ENCODE peak calls at places on chromosomes 16 and 17, in six cellular contexts. Z is AG09309, V is HL-60, K is lower lobe of right lung, A is neural crest cell, N is left ventricle myocardium inferior. S is an unnamed sample.

GRCh38 chr16:71552698-71553503 is 24.0 kb downstream of the TAT start:
- DNase-seq in Z (no peak), V (no peak), K (no peak), A (no peak), N (no peak), S (no peak)

GRCh38 chr17:16516594-16517018 is 24.6 kb upstream of the LRRC75A start:
- DNase-seq in Z (no peak), V (no peak), K (no peak), A (peak; percentile 17), N (no peak), S (no peak)

GRCh38 chr17:75313941-75314550 is 24.8 kb upstream of the SLC25A19 start:
- DNase-seq in Z (no peak), V (peak; percentile 87), K (peak; percentile 63), A (no peak), N (no peak), S (no peak)

GRCh38 chr17:82230627-82231311 is 1.9 kb downstream of the SLC16A3 start:
- DNase-seq in Z (peak; percentile 56), V (peak; percentile 77), K (peak; percentile 93), A (peak; percentile 57), N (peak; percentile 92), S (peak; percentile 86)

GRCh38 chr17:68835061-68835460 is 120.1 kb downstream of the ABCA8 start:
- DNase-seq in Z (no peak), V (no peak), K (no peak), A (no peak), N (no peak), S (no peak)

GRCh38 chr17:75271233-75271954 is 363 bp upstream of the MIF4GD start:
- DNase-seq in Z (no peak), V (peak; percentile 73), K (peak; percentile 91), A (peak; percentile 79), N (peak; percentile 85), S (peak; percentile 75)

GRCh38 chr17:39125143-39125875 is 26.1 kb downstream of the PLXDC1 start:
- DNase-seq in Z (no peak), V (no peak), K (no peak), A (no peak), N (no peak), S (no peak)

GRCh38 chr17:41404024-41404651 is 6.7 kb upstream of the KRT31 start:
- DNase-seq in Z (peak; percentile 91), V (peak; percentile 50), K (no peak), A (no peak), N (no peak), S (no peak)

GRCh38 chr16:66045626-66046025 is 320.9 kb upstream of the CDH5 start:
- DNase-seq in Z (no peak), V (no peak), K (no peak), A (no peak), N (no peak), S (no peak)

GRCh38 chr17:44829558-44830358 is at the start of gene GJC1:
- DNase-seq in Z (no peak), V (no peak), K (no peak), A (peak; percentile 51), N (peak; percentile 64), S (peak; percentile 59)

GRCh38 chr17:6591599-6592158 is 35.3 kb upstream of the PITPNM3 start:
- DNase-seq in Z (peak; percentile 44), V (no peak), K (no peak), A (no peak), N (no peak), S (no peak)

GRCh38 chr16:17345043-17345442 is 125.7 kb downstream of the XYLT1 start:
- DNase-seq in Z (no peak), V (no peak), K (no peak), A (no peak), N (peak; percentile 46), S (no peak)

GRCh38 chr17:19338031-19338990 is 24.2 kb downstream of the B9D1 start:
- DNase-seq in Z (no peak), V (no peak), K (peak; percentile 81), A (peak; percentile 52), N (peak; percentile 63), S (peak; percentile 77)

GRCh38 chr16:79698341-79698753 is 97.8 kb upstream of the MAF start:
- DNase-seq in Z (peak; percentile 70), V (no peak), K (no peak), A (no peak), N (peak; percentile 54), S (no peak)

GRCh38 chr16:80974649-80975376 is 31.9 kb downstream of the CMC2 start:
- DNase-seq in Z (no peak), V (no peak), K (no peak), A (no peak), N (no peak), S (no peak)
- TF ChIP-seq CTCF in Z (no peak), V (peak; percentile 25), K (peak; percentile 10), A (peak; percentile 57), N (no peak), S (peak; percentile 86)

DNA sequence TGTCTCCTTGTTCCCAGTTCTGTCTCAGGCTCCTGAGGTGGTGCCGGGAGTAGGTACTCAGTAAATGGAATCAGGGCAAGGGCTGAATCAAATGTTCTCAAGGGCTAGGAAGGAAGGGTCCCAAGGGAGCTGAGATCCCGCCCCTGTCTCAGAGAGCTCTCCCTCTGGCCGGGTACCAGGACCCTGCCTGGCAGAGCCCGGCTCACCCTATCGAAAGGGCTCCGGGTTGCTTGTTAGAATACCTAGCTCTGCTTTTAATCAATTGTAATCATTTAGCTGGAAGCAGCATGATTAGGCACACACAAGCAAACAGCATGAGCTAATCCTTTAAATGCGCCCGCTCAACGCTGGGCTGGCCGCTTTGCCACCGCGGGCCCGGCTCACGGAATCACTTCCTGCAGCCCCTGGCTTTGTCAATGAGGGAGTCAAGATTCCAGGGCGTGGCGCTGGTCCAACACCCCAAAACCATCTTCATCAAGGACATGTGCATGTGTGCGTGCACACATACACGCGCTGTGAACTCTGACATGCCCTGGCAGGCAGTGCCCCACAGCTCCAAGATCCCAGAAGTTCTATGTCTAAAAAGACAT is 140.9 kb downstream of the C16orf78 start:
- DNase-seq in Z (no peak), V (no peak), K (peak; percentile 25), A (no peak), N (no peak), S (no peak)
- TF ChIP-seq CTCF in Z (no peak), V (no peak), K (no peak), A (no peak), N (no peak), S (no peak)

GRCh38 chr17:48048321-48049140 is at the start of gene NFE2L1:
- DNase-seq in Z (peak; percentile 75), V (peak; percentile 88), K (peak; percentile 93), A (peak; percentile 67), N (peak; percentile 94), S (peak; percentile 82)
- TF ChIP-seq CTCF in Z (no peak), V (no peak), K (no peak), A (peak; percentile 20), N (no peak), S (no peak)

GRCh38 chr16:15509593-15510520 is 75.5 kb downstream of the BMERB1 start:
- DNase-seq in Z (no peak), V (no peak), K (no peak), A (no peak), N (no peak), S (no peak)
- TF ChIP-seq CTCF in Z (peak; percentile 16), V (no peak), K (no peak), A (no peak), N (no peak), S (no peak)

DNA sequence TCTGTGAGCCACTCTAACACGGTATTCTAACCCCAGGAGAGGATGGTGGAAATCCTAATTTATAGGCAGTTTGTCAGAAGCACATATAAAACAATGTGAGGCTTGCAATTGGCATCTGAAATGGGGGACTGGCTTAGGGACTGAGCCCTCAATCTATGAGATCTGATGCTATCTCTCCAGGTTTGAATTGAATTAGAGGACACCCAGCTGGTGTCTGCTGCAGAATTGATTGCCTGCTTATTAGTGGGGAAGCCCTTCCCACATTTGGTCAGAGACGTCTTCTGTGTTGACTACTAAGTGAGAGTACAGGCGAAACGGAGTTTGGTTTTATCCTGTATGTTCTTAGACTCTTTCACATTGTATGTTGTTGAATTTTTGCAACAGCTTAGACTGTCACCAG is 13.6 kb upstream of the TMIGD1 start:
- DNase-seq in Z (no peak), V (no peak), K (no peak), A (no peak), N (no peak), S (no peak)
- TF ChIP-seq CTCF in Z (no peak), V (no peak), K (no peak), A (no peak), N (no peak), S (no peak)

DNA sequence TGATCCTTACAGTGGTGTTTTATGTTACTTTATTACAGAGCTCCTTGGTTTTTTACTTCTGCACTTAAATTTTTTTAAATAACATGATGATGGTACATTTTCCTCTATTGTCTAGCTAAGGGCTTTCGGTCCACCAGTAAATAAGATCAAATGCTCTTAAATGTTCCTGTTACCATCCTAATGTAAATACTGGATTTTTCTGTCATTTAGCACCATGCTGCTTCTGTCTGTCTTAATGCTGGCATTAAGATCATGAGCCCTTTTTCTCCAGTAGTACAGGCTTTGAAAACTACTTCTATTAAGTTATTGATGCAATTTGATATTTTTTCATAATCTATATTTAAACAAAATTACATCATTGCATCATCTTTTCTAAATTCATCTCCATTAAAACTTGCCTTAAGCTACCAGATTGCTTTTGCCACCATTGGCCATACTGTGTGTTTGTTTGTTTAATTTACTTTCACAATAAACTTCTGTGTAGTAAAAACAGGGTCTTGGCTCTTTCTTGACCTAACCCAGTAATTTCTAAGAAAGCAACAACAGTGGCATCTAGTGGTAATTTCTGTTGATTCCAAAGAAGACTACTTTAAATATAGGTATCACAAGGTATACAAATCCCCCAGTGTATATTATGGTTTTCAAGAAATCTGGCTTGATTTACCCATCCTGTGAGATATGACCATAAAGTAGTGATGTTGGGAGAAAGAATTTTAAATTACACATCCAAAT is 9.0 kb upstream of the PHAF1 start:
- DNase-seq in Z (no peak), V (no peak), K (no peak), A (no peak), N (no peak), S (no peak)
- TF ChIP-seq CTCF in Z (peak; percentile 36), V (peak; percentile 0), K (no peak), A (peak; percentile 55), N (peak; percentile 24), S (no peak)

DNA sequence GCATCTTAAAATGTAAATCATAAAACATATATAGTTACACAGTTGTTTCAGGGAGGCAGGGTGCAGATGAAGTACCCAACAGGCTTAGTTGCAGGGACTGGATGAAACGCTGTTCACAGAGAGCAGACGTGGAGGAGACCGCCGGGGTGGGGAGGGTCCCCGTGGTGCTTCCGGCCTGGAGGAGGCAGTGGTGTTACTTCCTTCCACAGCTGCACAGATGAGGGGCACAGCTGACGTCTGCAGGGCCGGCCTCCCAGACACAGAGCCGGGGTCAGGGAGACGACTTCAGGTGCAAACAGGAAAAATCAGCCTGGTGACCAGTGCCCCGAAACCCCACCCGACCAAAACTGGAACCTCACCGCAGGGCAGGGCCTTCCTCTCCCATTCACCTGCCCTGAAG is 17.1 kb downstream of the SPIRE2 start:
- DNase-seq in Z (no peak), V (no peak), K (no peak), A (no peak), N (no peak), S (no peak)
- TF ChIP-seq CTCF in Z (no peak), V (no peak), K (no peak), A (no peak), N (no peak), S (no peak)